ENCODE peak calls at places on chromosomes 13 and 19, in seven cellular contexts. One of them, this sample, is unnamed. For H3K27me3, the result is how much of the 10 kb centered on the place peaks cover.

GRCh38 chr13:95100525-95101121 is 200.6 kb downstream of the ABCC4 start:
- DNase-seq in tibial nerve: no peak
- DNase-seq in right cardiac atrium: no peak
- DNase-seq in right lobe of liver: no peak
- DNase-seq in left lung: no peak
- DNase-seq in uterus: no peak
- DNase-seq in BJ: peak
- DNase-seq in this sample: peak

GRCh38 chr13:29733069-29733700 is 117.2 kb downstream of the UBL3 start:
- DNase-seq in tibial nerve: no peak
- DNase-seq in right cardiac atrium: no peak
- DNase-seq in right lobe of liver: no peak
- DNase-seq in left lung: no peak
- DNase-seq in uterus: no peak
- DNase-seq in BJ: no peak
- DNase-seq in this sample: no peak

GRCh38 chr13:114148521-114148855 is 16.1 kb upstream of the RASA3 start:
- DNase-seq in tibial nerve: no peak
- DNase-seq in right cardiac atrium: no peak
- DNase-seq in right lobe of liver: peak
- DNase-seq in left lung: no peak
- DNase-seq in uterus: no peak
- DNase-seq in BJ: no peak
- DNase-seq in this sample: no peak

GRCh38 chr13:60268203-60268555 is 104.5 kb upstream of the DIAPH3 start:
- DNase-seq in tibial nerve: no peak
- DNase-seq in right cardiac atrium: no peak
- DNase-seq in right lobe of liver: no peak
- DNase-seq in left lung: no peak
- DNase-seq in uterus: no peak
- DNase-seq in BJ: no peak
- DNase-seq in this sample: no peak

GRCh38 chr19:35528218-35529038 is at the start of gene SBSN:
- DNase-seq in tibial nerve: no peak
- DNase-seq in right cardiac atrium: no peak
- DNase-seq in right lobe of liver: no peak
- DNase-seq in left lung: no peak
- DNase-seq in uterus: no peak
- DNase-seq in BJ: peak
- DNase-seq in this sample: peak

GRCh38 chr13:21596722-21597121 is 7.2 kb downstream of the MICU2 start:
- DNase-seq in tibial nerve: no peak
- DNase-seq in right cardiac atrium: no peak
- DNase-seq in right lobe of liver: no peak
- DNase-seq in left lung: no peak
- DNase-seq in uterus: no peak
- DNase-seq in BJ: no peak
- DNase-seq in this sample: no peak

GRCh38 chr19:1247747-1248453 is 483 bp upstream of the MIDN start:
- DNase-seq in tibial nerve: no peak
- DNase-seq in right cardiac atrium: peak
- DNase-seq in right lobe of liver: peak
- DNase-seq in left lung: peak
- DNase-seq in uterus: no peak
- DNase-seq in BJ: no peak
- DNase-seq in this sample: peak

GRCh38 chr19:3618144-3618810 is 8.3 kb downstream of the CACTIN start:
- DNase-seq in tibial nerve: peak
- DNase-seq in right cardiac atrium: peak
- DNase-seq in right lobe of liver: peak
- DNase-seq in left lung: peak
- DNase-seq in uterus: peak
- DNase-seq in BJ: no peak
- DNase-seq in this sample: no peak

GRCh38 chr13:48410199-48410598 is 2.7 kb downstream of the LPAR6 start:
- DNase-seq in tibial nerve: no peak
- DNase-seq in right cardiac atrium: no peak
- DNase-seq in right lobe of liver: no peak
- DNase-seq in left lung: no peak
- DNase-seq in uterus: no peak
- DNase-seq in BJ: no peak
- DNase-seq in this sample: no peak

GRCh38 chr13:61954092-61954491 is 538.4 kb upstream of the PCDH20 start:
- DNase-seq in tibial nerve: no peak
- DNase-seq in right cardiac atrium: no peak
- DNase-seq in right lobe of liver: no peak
- DNase-seq in left lung: no peak
- DNase-seq in uterus: no peak
- DNase-seq in BJ: no peak
- DNase-seq in this sample: no peak

GRCh38 chr13:42796747-42797356 is 15.5 kb downstream of the FAM216B start:
- DNase-seq in tibial nerve: no peak
- DNase-seq in right cardiac atrium: no peak
- DNase-seq in right lobe of liver: no peak
- DNase-seq in left lung: no peak
- DNase-seq in uterus: no peak
- DNase-seq in BJ: no peak
- DNase-seq in this sample: no peak

GRCh38 chr13:33199282-33199850 is 86.2 kb downstream of the STARD13 start:
- DNase-seq in tibial nerve: no peak
- DNase-seq in right cardiac atrium: no peak
- DNase-seq in right lobe of liver: no peak
- DNase-seq in left lung: no peak
- DNase-seq in uterus: no peak
- DNase-seq in BJ: no peak
- DNase-seq in this sample: no peak

GRCh38 chr13:46982856-46983582 is 86.2 kb upstream of the HTR2A start:
- DNase-seq in tibial nerve: no peak
- DNase-seq in right cardiac atrium: no peak
- DNase-seq in right lobe of liver: no peak
- DNase-seq in left lung: no peak
- DNase-seq in uterus: no peak
- DNase-seq in BJ: no peak
- DNase-seq in this sample: no peak

GRCh38 chr19:16039081-16039480 is 37.2 kb upstream of the TPM4 start:
- DNase-seq in tibial nerve: no peak
- DNase-seq in right cardiac atrium: no peak
- DNase-seq in right lobe of liver: no peak
- DNase-seq in left lung: no peak
- DNase-seq in uterus: no peak
- DNase-seq in BJ: no peak
- DNase-seq in this sample: no peak

GRCh38 chr13:109140777-109141354 is 511.5 kb downstream of the MYO16 start:
- DNase-seq in tibial nerve: no peak
- DNase-seq in right cardiac atrium: peak
- DNase-seq in right lobe of liver: no peak
- DNase-seq in left lung: no peak
- DNase-seq in uterus: no peak
- DNase-seq in BJ: no peak
- DNase-seq in this sample: no peak

GRCh38 chr13:110868631-110869165 is 46.2 kb downstream of the ANKRD10 start:
- DNase-seq in tibial nerve: no peak
- DNase-seq in right cardiac atrium: no peak
- DNase-seq in right lobe of liver: no peak
- DNase-seq in left lung: no peak
- DNase-seq in uterus: peak
- DNase-seq in BJ: no peak
- DNase-seq in this sample: no peak

GRCh38 chr13:21933001-21933400 is 262.1 kb downstream of the FGF9 start:
- DNase-seq in tibial nerve: no peak
- DNase-seq in right cardiac atrium: no peak
- DNase-seq in right lobe of liver: no peak
- DNase-seq in left lung: no peak
- DNase-seq in uterus: no peak
- DNase-seq in BJ: no peak
- DNase-seq in this sample: no peak

GRCh38 chr19:10543420-10544241 is at the start of gene ATG4D:
- DNase-seq in tibial nerve: peak
- DNase-seq in right cardiac atrium: peak
- DNase-seq in right lobe of liver: peak
- DNase-seq in left lung: peak
- DNase-seq in uterus: peak
- DNase-seq in BJ: no peak
- DNase-seq in this sample: peak

GRCh38 chr19:46426506-46427162 is 2.1 kb downstream of the PNMA8C start:
- DNase-seq in tibial nerve: no peak
- DNase-seq in right cardiac atrium: peak
- DNase-seq in right lobe of liver: peak
- DNase-seq in left lung: no peak
- DNase-seq in uterus: peak
- DNase-seq in BJ: no peak
- DNase-seq in this sample: peak

GRCh38 chr13:33345842-33346241 is 60.3 kb upstream of the STARD13 start:
- DNase-seq in tibial nerve: no peak
- DNase-seq in right cardiac atrium: no peak
- DNase-seq in right lobe of liver: no peak
- DNase-seq in left lung: no peak
- DNase-seq in uterus: no peak
- DNase-seq in BJ: no peak
- DNase-seq in this sample: no peak

GRCh38 chr13:66347718-66348117 is 882.4 kb downstream of the PCDH9 start:
- DNase-seq in tibial nerve: no peak
- DNase-seq in right cardiac atrium: no peak
- DNase-seq in right lobe of liver: no peak
- DNase-seq in left lung: no peak
- DNase-seq in uterus: no peak
- DNase-seq in BJ: no peak
- DNase-seq in this sample: no peak

GRCh38 chr13:37534181-37534580 is 64.4 kb downstream of the POSTN start:
- DNase-seq in tibial nerve: no peak
- DNase-seq in right cardiac atrium: no peak
- DNase-seq in right lobe of liver: no peak
- DNase-seq in left lung: no peak
- DNase-seq in uterus: no peak
- DNase-seq in BJ: no peak
- DNase-seq in this sample: peak

GRCh38 chr19:36030264-36031148 is 2.2 kb downstream of the CLIP3 start:
- DNase-seq in tibial nerve: no peak
- DNase-seq in right cardiac atrium: no peak
- DNase-seq in right lobe of liver: no peak
- DNase-seq in left lung: no peak
- DNase-seq in uterus: no peak
- DNase-seq in BJ: no peak
- DNase-seq in this sample: no peak

GRCh38 chr19:45443462-45444317 is 20.0 kb upstream of the ERCC1 start:
- DNase-seq in tibial nerve: peak
- DNase-seq in right cardiac atrium: peak
- DNase-seq in right lobe of liver: peak
- DNase-seq in left lung: peak
- DNase-seq in uterus: peak
- DNase-seq in BJ: no peak
- DNase-seq in this sample: peak

GRCh38 chr13:31046711-31047279 is 114.3 kb downstream of the TEX26 start:
- DNase-seq in tibial nerve: no peak
- DNase-seq in right cardiac atrium: peak
- DNase-seq in right lobe of liver: no peak
- DNase-seq in left lung: no peak
- DNase-seq in uterus: peak
- DNase-seq in BJ: no peak
- DNase-seq in this sample: peak

GRCh38 chr19:7685546-7686445 is 5.2 kb downstream of the TRAPPC5 start:
- DNase-seq in tibial nerve: no peak
- DNase-seq in right cardiac atrium: peak
- DNase-seq in right lobe of liver: no peak
- DNase-seq in left lung: no peak
- DNase-seq in uterus: no peak
- DNase-seq in BJ: no peak
- DNase-seq in this sample: no peak
- H3K27me3 ChIP-seq in tibial nerve: under half
- H3K27me3 ChIP-seq in right cardiac atrium: under half
- H3K27me3 ChIP-seq in right lobe of liver: under half
- H3K27me3 ChIP-seq in left lung: under half
- H3K27me3 ChIP-seq in uterus: under half
- H3K27me3 ChIP-seq in BJ: under half
- H3K27me3 ChIP-seq in this sample: under half

GRCh38 chr19:18895828-18896341 is at the start of gene CERS1:
- DNase-seq in tibial nerve: no peak
- DNase-seq in right cardiac atrium: no peak
- DNase-seq in right lobe of liver: no peak
- DNase-seq in left lung: no peak
- DNase-seq in uterus: no peak
- DNase-seq in BJ: no peak
- DNase-seq in this sample: no peak
- H3K27me3 ChIP-seq in tibial nerve: under half
- H3K27me3 ChIP-seq in right cardiac atrium: under half
- H3K27me3 ChIP-seq in right lobe of liver: under half
- H3K27me3 ChIP-seq in left lung: under half
- H3K27me3 ChIP-seq in uterus: under half
- H3K27me3 ChIP-seq in BJ: under half
- H3K27me3 ChIP-seq in this sample: under half

GRCh38 chr13:112069063-112069726 is 2.2 kb downstream of the SOX1 start:
- DNase-seq in tibial nerve: no peak
- DNase-seq in right cardiac atrium: no peak
- DNase-seq in right lobe of liver: no peak
- DNase-seq in left lung: no peak
- DNase-seq in uterus: no peak
- DNase-seq in BJ: no peak
- DNase-seq in this sample: no peak

GRCh38 chr13:112067871-112068305 is 939 bp downstream of the SOX1 start:
- DNase-seq in tibial nerve: no peak
- DNase-seq in right cardiac atrium: peak
- DNase-seq in right lobe of liver: no peak
- DNase-seq in left lung: peak
- DNase-seq in uterus: no peak
- DNase-seq in BJ: no peak
- DNase-seq in this sample: no peak

GRCh38 chr13:112068531-112069062 is 1.6 kb downstream of the SOX1 start:
- DNase-seq in tibial nerve: no peak
- DNase-seq in right cardiac atrium: no peak
- DNase-seq in right lobe of liver: no peak
- DNase-seq in left lung: peak
- DNase-seq in uterus: no peak
- DNase-seq in BJ: no peak
- DNase-seq in this sample: no peak

GRCh38 chr13:112071011-112071901 is 4.3 kb downstream of the SOX1 start:
- DNase-seq in tibial nerve: no peak
- DNase-seq in right cardiac atrium: peak
- DNase-seq in right lobe of liver: no peak
- DNase-seq in left lung: no peak
- DNase-seq in uterus: no peak
- DNase-seq in BJ: no peak
- DNase-seq in this sample: no peak

GRCh38 chr13:112069727-112070300 is 2.9 kb downstream of the SOX1 start:
- DNase-seq in tibial nerve: no peak
- DNase-seq in right cardiac atrium: no peak
- DNase-seq in right lobe of liver: no peak
- DNase-seq in left lung: no peak
- DNase-seq in uterus: no peak
- DNase-seq in BJ: no peak
- DNase-seq in this sample: no peak
- H3K27me3 ChIP-seq in tibial nerve: under half
- H3K27me3 ChIP-seq in right cardiac atrium: under half
- H3K27me3 ChIP-seq in right lobe of liver: under half
- H3K27me3 ChIP-seq in left lung: half or more
- H3K27me3 ChIP-seq in uterus: under half
- H3K27me3 ChIP-seq in BJ: under half
- H3K27me3 ChIP-seq in this sample: half or more

DNA sequence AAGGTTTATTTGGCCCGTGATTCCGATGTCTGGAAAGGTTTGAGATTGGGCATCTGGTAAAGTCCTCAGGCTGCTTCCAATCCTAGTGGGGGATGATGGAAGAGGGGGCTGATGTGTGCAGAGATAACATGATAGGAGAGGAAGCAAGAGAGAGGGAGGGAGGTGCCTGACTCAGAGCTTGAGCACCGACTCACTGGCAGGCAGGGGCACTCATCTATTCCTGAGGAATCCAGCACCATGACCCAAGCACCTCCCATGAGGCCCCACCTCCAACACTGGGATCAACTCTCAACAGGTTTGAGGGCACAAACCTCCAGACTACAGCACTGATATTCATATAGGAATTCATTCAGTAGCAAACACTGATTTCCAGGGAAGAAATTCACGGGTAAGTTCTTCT is 5.6 kb upstream of the SIGLEC9 start:
- DNase-seq in tibial nerve: no peak
- DNase-seq in right cardiac atrium: peak
- DNase-seq in right lobe of liver: no peak
- DNase-seq in left lung: no peak
- DNase-seq in uterus: no peak
- DNase-seq in BJ: no peak
- DNase-seq in this sample: no peak
- H3K27me3 ChIP-seq in tibial nerve: under half
- H3K27me3 ChIP-seq in right cardiac atrium: under half
- H3K27me3 ChIP-seq in right lobe of liver: under half
- H3K27me3 ChIP-seq in left lung: under half
- H3K27me3 ChIP-seq in uterus: under half
- H3K27me3 ChIP-seq in BJ: under half
- H3K27me3 ChIP-seq in this sample: under half